ENCODE peak calls at places on chromosome 16, in four cellular contexts. N is hepatocyte, B is testis, Z is heart left ventricle. H is an unnamed sample.

GRCh38 chr16:2150418-2151187 is 2.2 kb downstream of the RAB26 start:
- DNase-seq in Z (no peak), B (no peak), N (no peak), H (peak)

GRCh38 chr16:73145166-73145565 is 97.2 kb upstream of the ZFHX3 start:
- DNase-seq in N (no peak), B (no peak), Z (no peak), H (no peak)

GRCh38 chr16:19290860-19291259 is 5.3 kb downstream of the CLEC19A start:
- DNase-seq in N (no peak), Z (no peak), B (no peak), H (no peak)

GRCh38 chr16:17261197-17261858 is 209.4 kb downstream of the XYLT1 start:
- DNase-seq in Z (no peak), B (no peak), N (no peak), H (no peak)

GRCh38 chr16:57260294-57260929 is 15.4 kb downstream of the ARL2BP start:
- DNase-seq in Z (peak), B (peak), N (peak), H (peak)

GRCh38 chr16:31875112-31875803 is 1.7 kb downstream of the ZNF267 start:
- DNase-seq in B (no peak), N (no peak), Z (no peak), H (peak)

GRCh38 chr16:48971571-48972071 is 310.0 kb downstream of the CBLN1 start:
- DNase-seq in Z (no peak), N (no peak), B (no peak), H (peak)

GRCh38 chr16:57029161-57030160 is 40.1 kb downstream of the NLRC5 start:
- DNase-seq in Z (no peak), N (no peak), B (no peak), H (peak)

GRCh38 chr16:65453646-65454045 is 331.8 kb upstream of the CDH11 start:
- DNase-seq in B (no peak), Z (no peak), N (no peak), H (no peak)

GRCh38 chr16:11717811-11718210 is 24.8 kb downstream of the TXNDC11 start:
- DNase-seq in N (no peak), Z (no peak), B (no peak), H (no peak)

GRCh38 chr16:53984936-53985335 is 281.0 kb downstream of the FTO start:
- DNase-seq in N (no peak), Z (no peak), B (no peak), H (peak)

GRCh38 chr16:2955779-2956565 is 8.1 kb upstream of the KREMEN2 start:
- DNase-seq in Z (no peak), N (no peak), B (no peak), H (no peak)

GRCh38 chr16:3095869-3096268 is 3.2 kb downstream of the ZSCAN10 start:
- DNase-seq in B (no peak), N (no peak), Z (no peak), H (no peak)

GRCh38 chr16:4846503-4846900 is 586 bp downstream of the GLYR1 start:
- DNase-seq in Z (peak), N (peak), B (peak), H (no peak)

GRCh38 chr16:74449470-74449869 is 28.2 kb upstream of the CLEC18B start:
- DNase-seq in N (peak), Z (no peak), B (no peak), H (peak)

GRCh38 chr16:35750157-35750689 is 2290.8 kb downstream of the TP53TG3F start:
- DNase-seq in N (no peak), Z (no peak), B (no peak), H (no peak)

GRCh38 chr16:181668-182021 is 1.4 kb downstream of the HBQ1 start:
- DNase-seq in N (no peak), B (no peak), Z (no peak), H (no peak)

GRCh38 chr16:57843400-57843799 is 41.1 kb upstream of the KIFC3 start:
- DNase-seq in N (no peak), B (no peak), Z (no peak), H (no peak)

GRCh38 chr16:57645691-57646387 is 17.4 kb downstream of the ADGRG1 start:
- DNase-seq in N (no peak), Z (peak), B (no peak), H (no peak)

GRCh38 chr16:4790261-4790660 is 2.1 kb upstream of the SEPTIN12 start:
- DNase-seq in B (no peak), N (no peak), Z (no peak), H (no peak)

GRCh38 chr16:55949518-55949917 is 74.3 kb upstream of the CES5A start:
- DNase-seq in Z (no peak), N (no peak), B (no peak), H (peak)

GRCh38 chr16:21117567-21117966 is 33.1 kb downstream of the DNAH3 start:
- DNase-seq in Z (no peak), N (no peak), B (no peak), H (peak)

GRCh38 chr16:75377971-75378386 is 55.3 kb downstream of the CFDP1 start:
- DNase-seq in N (peak), Z (no peak), B (no peak), H (peak)

GRCh38 chr16:11412175-11412904 is 67.1 kb downstream of the RMI2 start:
- DNase-seq in N (no peak), B (no peak), Z (no peak), H (no peak)

GRCh38 chr16:49081556-49081955 is 200.1 kb downstream of the CBLN1 start:
- DNase-seq in Z (no peak), N (no peak), B (no peak), H (peak)

GRCh38 chr16:47778106-47778803 is 317.1 kb downstream of the PHKB start:
- DNase-seq in N (no peak), Z (no peak), B (no peak), H (no peak)

GRCh38 chr16:57283956-57284205 is 591 bp downstream of the PLLP start:
- DNase-seq in Z (no peak), B (no peak), N (no peak), H (no peak)

GRCh38 chr16:13298676-13299075 is 397.3 kb downstream of the SHISA9 start:
- DNase-seq in Z (no peak), B (no peak), N (no peak), H (no peak)

GRCh38 chr16:53908731-53909130 is 204.8 kb downstream of the FTO start:
- DNase-seq in B (no peak), N (no peak), Z (no peak), H (no peak)

GRCh38 chr16:5979905-5980550 is 882.4 kb upstream of the EEF2KMT start:
- DNase-seq in N (no peak), Z (no peak), B (no peak), H (no peak)

GRCh38 chr16:13770436-13770835 is 149.5 kb upstream of the ERCC4 start:
- DNase-seq in N (no peak), Z (no peak), B (no peak), H (no peak)

GRCh38 chr16:89615176-89615575 is 1.7 kb downstream of the DPEP1 start:
- DNase-seq in B (no peak), N (no peak), Z (no peak), H (no peak)

GRCh38 chr16:970379-970765 is 412 bp downstream of the LMF1 start:
- DNase-seq in B (no peak), Z (no peak), N (no peak), H (no peak)

GRCh38 chr16:87740441-87740840 is 25.3 kb downstream of the KLHDC4 start:
- DNase-seq in B (no peak), Z (no peak), N (no peak), H (no peak)

GRCh38 chr16:4696905-4697866 is 3.8 kb downstream of the NUDT16L1 start:
- DNase-seq in N (peak), B (no peak), Z (no peak), H (no peak)

GRCh38 chr16:19304670-19305240 is 19.2 kb downstream of the CLEC19A start:
- DNase-seq in B (no peak), N (no peak), Z (no peak), H (no peak)

GRCh38 chr16:8855051-8855786 is 13.6 kb downstream of the CARHSP1 start:
- DNase-seq in N (no peak), Z (no peak), B (no peak), H (no peak)

GRCh38 chr16:66594739-66595138 is 9.8 kb upstream of the CMTM3 start:
- DNase-seq in B (no peak), Z (no peak), N (no peak), H (no peak)

GRCh38 chr16:3068486-3068885 is 3.0 kb downstream of the IL32 start:
- DNase-seq in N (no peak), Z (no peak), B (no peak), H (no peak)

GRCh38 chr16:27446721-27447120 is 44.7 kb downstream of the IL21R start:
- DNase-seq in Z (no peak), N (no peak), B (no peak), H (no peak)

GRCh38 chr16:27450836-27451341 is 48.9 kb downstream of the IL21R start:
- DNase-seq in Z (no peak), B (no peak), N (no peak), H (no peak)

GRCh38 chr16:27449434-27450188 is 47.6 kb downstream of the IL21R start:
- DNase-seq in Z (no peak), B (no peak), N (no peak), H (no peak)

GRCh38 chr16:27445502-27446175 is 43.7 kb downstream of the IL21R start:
- DNase-seq in N (no peak), Z (no peak), B (no peak), H (no peak)

DNA sequence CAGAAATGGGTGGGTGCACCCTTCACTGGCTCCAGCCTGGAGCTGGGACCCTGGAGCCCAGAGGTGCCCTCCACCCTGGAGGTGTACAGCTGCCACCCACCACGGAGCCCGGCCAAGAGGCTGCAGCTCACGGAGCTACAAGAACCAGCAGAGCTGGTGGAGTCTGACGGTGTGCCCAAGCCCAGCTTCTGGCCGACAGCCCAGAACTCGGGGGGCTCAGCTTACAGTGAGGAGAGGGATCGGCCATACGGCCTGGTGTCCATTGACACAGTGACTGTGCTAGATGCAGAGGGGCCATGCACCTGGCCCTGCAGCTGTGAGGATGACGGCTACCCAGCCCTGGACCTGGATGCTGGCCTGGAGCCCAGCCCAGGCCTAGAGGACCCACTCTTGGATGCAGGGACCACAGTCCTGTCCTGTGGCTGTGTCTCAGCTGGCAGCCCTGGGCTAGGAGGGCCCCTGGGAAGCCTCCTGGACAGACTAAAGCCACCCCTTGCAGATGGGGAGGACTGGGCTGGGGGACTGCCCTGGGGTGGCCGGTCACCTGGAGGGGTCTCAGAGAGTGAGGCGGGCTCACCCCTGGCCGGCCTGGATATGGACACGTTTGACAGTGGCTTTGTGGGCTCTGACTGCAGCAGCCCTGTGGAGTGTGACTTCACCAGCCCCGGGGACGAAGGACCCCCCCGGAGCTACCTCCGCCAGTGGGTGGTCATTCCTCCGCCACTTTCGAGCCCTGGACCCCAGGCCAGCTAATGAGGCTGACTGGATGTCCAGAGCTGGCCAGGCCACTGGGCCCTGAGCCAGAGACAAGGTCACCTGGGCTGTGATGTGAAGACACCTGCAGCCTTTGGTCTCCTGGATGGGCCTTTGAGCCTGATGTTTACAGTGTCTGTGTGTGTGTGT is 46.8 kb downstream of the IL21R start:
- DNase-seq in N (no peak), B (no peak), Z (no peak), H (no peak)
- H3K27ac ChIP-seq in N (no peak), B (no peak), Z (no peak), H (no peak)

GRCh38 chr16:16063685-16064084 is 114.3 kb downstream of the ABCC1 start:
- DNase-seq in N (no peak), Z (no peak), B (no peak), H (no peak)
- H3K27ac ChIP-seq in N (no peak), Z (no peak), B (no peak), H (no peak)

GRCh38 chr16:80122155-80122554 is 418.6 kb upstream of the DYNLRB2 start:
- DNase-seq in N (peak), B (peak), Z (peak), H (no peak)
- H3K27ac ChIP-seq in N (no peak), B (peak), Z (no peak), H (no peak)

GRCh38 chr16:24007934-24008333 is 172.2 kb downstream of the PRKCB start:
- DNase-seq in B (no peak), Z (no peak), N (no peak), H (no peak)
- H3K27ac ChIP-seq in B (no peak), Z (no peak), N (no peak), H (no peak)

GRCh38 chr16:85293899-85294642 is 181.8 kb upstream of the CIBAR2 start:
- DNase-seq in B (no peak), Z (no peak), N (no peak), H (no peak)
- H3K27ac ChIP-seq in B (no peak), Z (no peak), N (no peak), H (no peak)

DNA sequence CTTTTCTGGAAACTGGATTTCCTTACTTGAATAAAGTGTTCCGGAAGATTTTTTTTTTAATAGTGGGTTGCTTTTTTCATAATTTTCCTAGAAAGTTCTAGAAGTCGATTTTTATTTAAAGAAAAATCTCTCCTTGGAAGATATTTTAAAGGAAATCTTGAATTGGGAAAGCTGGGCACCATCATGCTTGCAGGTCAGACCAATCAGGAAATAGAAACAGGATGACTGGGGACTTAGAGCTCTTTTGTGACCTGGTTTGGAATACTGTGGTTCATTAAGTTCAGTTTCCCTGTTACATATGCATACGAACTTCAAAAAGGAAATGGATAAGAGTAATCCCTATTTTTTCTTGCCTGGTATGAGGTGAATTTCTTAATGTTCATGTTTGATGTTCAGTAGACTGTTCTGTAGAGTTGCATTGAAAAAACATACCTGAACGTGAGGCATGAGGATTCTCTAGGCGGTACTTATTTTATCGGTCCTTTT is 1.2 kb downstream of the NFATC3 start:
- DNase-seq in Z (no peak), N (no peak), B (no peak), H (no peak)
- H3K27ac ChIP-seq in Z (peak), N (peak), B (no peak), H (peak)

DNA sequence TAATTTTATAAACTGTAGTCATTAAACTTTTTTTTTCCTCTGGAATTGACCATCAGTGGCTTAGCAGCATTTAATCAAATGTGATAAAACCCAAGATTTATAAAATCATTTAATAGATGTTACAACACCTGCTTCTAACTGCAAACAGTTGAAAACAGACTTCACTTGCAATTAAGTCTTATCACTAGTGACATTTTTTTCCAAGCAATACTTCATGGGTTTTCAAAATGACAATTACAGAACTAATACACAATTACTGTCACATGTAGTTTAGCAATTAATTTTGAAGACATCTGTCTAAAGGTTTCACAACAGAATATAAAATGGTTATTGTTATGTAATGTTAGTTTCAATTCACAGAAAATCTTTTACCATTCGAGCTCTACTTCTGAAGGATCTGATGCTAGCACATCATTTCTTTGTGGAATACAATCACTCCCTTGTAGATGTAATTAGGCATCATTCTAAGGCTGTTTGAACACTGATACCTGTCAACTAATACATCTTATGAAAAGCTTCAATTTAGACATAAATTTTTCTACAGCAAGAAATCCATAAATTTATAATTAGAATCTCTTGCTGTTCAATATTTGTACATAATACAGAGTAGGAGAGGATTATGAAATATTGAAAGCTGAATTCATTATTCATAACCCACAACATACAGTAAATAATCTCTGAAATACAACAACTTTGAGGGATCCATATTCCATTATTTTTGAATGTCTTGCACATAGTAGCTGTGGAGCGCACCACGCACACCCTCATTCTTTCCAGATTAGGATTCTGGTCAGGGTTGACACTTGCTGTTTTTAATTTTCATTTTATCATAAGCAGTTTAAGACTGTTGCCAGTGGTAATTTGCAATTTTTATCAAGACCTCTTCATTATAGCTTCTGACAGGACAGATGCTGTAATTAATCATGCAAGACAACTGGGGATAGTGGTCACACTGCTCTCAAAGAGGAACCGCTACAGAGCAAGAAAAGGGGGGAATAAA is 110.0 kb downstream of the TOX3 start:
- DNase-seq in B (no peak), N (no peak), Z (no peak), H (no peak)
- H3K27ac ChIP-seq in B (no peak), N (no peak), Z (no peak), H (no peak)

GRCh38 chr16:50276801-50277560 is 10.6 kb downstream of the ADCY7 start:
- DNase-seq in N (no peak), B (no peak), Z (no peak), H (no peak)

GRCh38 chr16:50274771-50275415 is 8.5 kb downstream of the ADCY7 start:
- DNase-seq in Z (no peak), N (no peak), B (no peak), H (no peak)

GRCh38 chr16:50273888-50274770 is 7.8 kb downstream of the ADCY7 start:
- DNase-seq in N (no peak), Z (no peak), B (no peak), H (no peak)

GRCh38 chr16:50276128-50276444 is 9.7 kb downstream of the ADCY7 start:
- DNase-seq in N (no peak), Z (no peak), B (no peak), H (no peak)

GRCh38 chr16:50275428-50276127 is 9.2 kb downstream of the ADCY7 start:
- DNase-seq in N (no peak), Z (no peak), B (no peak), H (no peak)
- H3K27ac ChIP-seq in N (no peak), Z (peak), B (no peak), H (no peak)

H was measured in foreskin keratinocyte.